ENCODE peak calls at places on chromosomes 1 and 21, in six cellular contexts. One of them, this sample, is unnamed.

GRCh38 chr1:235646463-235646862 is 3.1 kb downstream of the GNG4 start:
- DNase-seq in cardiac fibroblast: no peak
- DNase-seq in body of pancreas: no peak
- DNase-seq in heart left ventricle: no peak
- DNase-seq in astrocyte of the spinal cord: no peak
- DNase-seq in fibroblast of mammary gland: no peak
- DNase-seq in this sample: no peak

GRCh38 chr1:35316264-35316663 is 47.8 kb downstream of the ZMYM4 start:
- DNase-seq in cardiac fibroblast: no peak
- DNase-seq in body of pancreas: no peak
- DNase-seq in heart left ventricle: no peak
- DNase-seq in astrocyte of the spinal cord: no peak
- DNase-seq in fibroblast of mammary gland: no peak
- DNase-seq in this sample: peak

GRCh38 chr21:39220150-39220549 is 36.9 kb upstream of the PSMG1 start:
- DNase-seq in cardiac fibroblast: no peak
- DNase-seq in body of pancreas: no peak
- DNase-seq in heart left ventricle: no peak
- DNase-seq in astrocyte of the spinal cord: no peak
- DNase-seq in fibroblast of mammary gland: no peak
- DNase-seq in this sample: no peak

GRCh38 chr1:168317309-168317708 is 36.6 kb downstream of the TBX19 start:
- DNase-seq in cardiac fibroblast: no peak
- DNase-seq in body of pancreas: no peak
- DNase-seq in heart left ventricle: no peak
- DNase-seq in astrocyte of the spinal cord: no peak
- DNase-seq in fibroblast of mammary gland: no peak
- DNase-seq in this sample: no peak

GRCh38 chr1:178919581-178919980 is 48.7 kb upstream of the ANGPTL1 start:
- DNase-seq in cardiac fibroblast: no peak
- DNase-seq in body of pancreas: no peak
- DNase-seq in heart left ventricle: no peak
- DNase-seq in astrocyte of the spinal cord: no peak
- DNase-seq in fibroblast of mammary gland: no peak
- DNase-seq in this sample: no peak

GRCh38 chr1:45640293-45640692 is 16.4 kb upstream of the CCDC17 start:
- DNase-seq in cardiac fibroblast: no peak
- DNase-seq in body of pancreas: no peak
- DNase-seq in heart left ventricle: no peak
- DNase-seq in astrocyte of the spinal cord: no peak
- DNase-seq in fibroblast of mammary gland: no peak
- DNase-seq in this sample: peak

GRCh38 chr21:44653656-44654575 is 543 bp downstream of the KRTAP12-4 start:
- DNase-seq in cardiac fibroblast: no peak
- DNase-seq in body of pancreas: no peak
- DNase-seq in heart left ventricle: no peak
- DNase-seq in astrocyte of the spinal cord: no peak
- DNase-seq in fibroblast of mammary gland: no peak
- DNase-seq in this sample: no peak

GRCh38 chr1:69613414-69613813 is 45.7 kb downstream of the LRRC7 start:
- DNase-seq in cardiac fibroblast: no peak
- DNase-seq in body of pancreas: no peak
- DNase-seq in heart left ventricle: no peak
- DNase-seq in astrocyte of the spinal cord: no peak
- DNase-seq in fibroblast of mammary gland: no peak
- DNase-seq in this sample: no peak

GRCh38 chr1:167669209-167670139 is 39.4 kb downstream of the RCSD1 start:
- DNase-seq in cardiac fibroblast: no peak
- DNase-seq in body of pancreas: no peak
- DNase-seq in heart left ventricle: no peak
- DNase-seq in astrocyte of the spinal cord: no peak
- DNase-seq in fibroblast of mammary gland: no peak
- DNase-seq in this sample: no peak

GRCh38 chr1:231734417-231734816 is 107.8 kb downstream of the DISC1 start:
- DNase-seq in cardiac fibroblast: peak
- DNase-seq in body of pancreas: no peak
- DNase-seq in heart left ventricle: peak
- DNase-seq in astrocyte of the spinal cord: no peak
- DNase-seq in fibroblast of mammary gland: peak
- DNase-seq in this sample: peak

GRCh38 chr1:53629101-53629691 is 109.8 kb downstream of the GLIS1 start:
- DNase-seq in cardiac fibroblast: no peak
- DNase-seq in body of pancreas: no peak
- DNase-seq in heart left ventricle: no peak
- DNase-seq in astrocyte of the spinal cord: no peak
- DNase-seq in fibroblast of mammary gland: no peak
- DNase-seq in this sample: no peak

GRCh38 chr1:165443539-165444289 is 1.2 kb downstream of the RXRG start:
- DNase-seq in cardiac fibroblast: no peak
- DNase-seq in body of pancreas: no peak
- DNase-seq in heart left ventricle: peak
- DNase-seq in astrocyte of the spinal cord: no peak
- DNase-seq in fibroblast of mammary gland: no peak
- DNase-seq in this sample: no peak

GRCh38 chr1:97489834-97490233 is 431.0 kb downstream of the DPYD start:
- DNase-seq in cardiac fibroblast: peak
- DNase-seq in body of pancreas: no peak
- DNase-seq in heart left ventricle: no peak
- DNase-seq in astrocyte of the spinal cord: peak
- DNase-seq in fibroblast of mammary gland: peak
- DNase-seq in this sample: peak

GRCh38 chr1:115302390-115302961 is 35.6 kb downstream of the NGF start:
- DNase-seq in cardiac fibroblast: peak
- DNase-seq in body of pancreas: no peak
- DNase-seq in heart left ventricle: no peak
- DNase-seq in astrocyte of the spinal cord: peak
- DNase-seq in fibroblast of mammary gland: peak
- DNase-seq in this sample: peak

GRCh38 chr1:15943515-15944307 is 32.2 kb downstream of the ZBTB17 start:
- DNase-seq in cardiac fibroblast: no peak
- DNase-seq in body of pancreas: no peak
- DNase-seq in heart left ventricle: peak
- DNase-seq in astrocyte of the spinal cord: no peak
- DNase-seq in fibroblast of mammary gland: no peak
- DNase-seq in this sample: no peak

GRCh38 chr1:112444269-112444668 is 48.3 kb downstream of the CTTNBP2NL start:
- DNase-seq in cardiac fibroblast: no peak
- DNase-seq in body of pancreas: no peak
- DNase-seq in heart left ventricle: no peak
- DNase-seq in astrocyte of the spinal cord: peak
- DNase-seq in fibroblast of mammary gland: peak
- DNase-seq in this sample: no peak

DNA sequence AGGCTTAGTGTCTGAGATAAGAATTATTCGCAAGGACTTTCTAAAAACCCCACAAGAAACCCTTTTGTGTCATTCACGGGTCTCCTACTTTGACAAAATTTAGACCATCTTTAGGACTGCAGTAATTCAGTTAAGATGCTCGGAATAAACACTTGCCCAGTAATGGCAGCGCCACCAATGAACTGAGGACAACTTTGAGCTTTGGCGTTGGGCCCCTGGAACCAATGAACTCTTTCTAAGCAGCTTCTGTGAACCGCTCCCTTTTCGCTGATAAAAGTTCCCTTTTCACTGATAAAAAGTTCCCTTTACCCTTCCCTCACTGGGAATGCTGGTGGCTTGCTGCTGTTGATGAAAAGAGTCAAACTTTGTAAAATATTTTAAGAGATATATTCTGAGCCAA is 1.4 kb upstream of the MRPL55 start:
- DNase-seq in cardiac fibroblast: no peak
- DNase-seq in body of pancreas: no peak
- DNase-seq in heart left ventricle: no peak
- DNase-seq in astrocyte of the spinal cord: no peak
- DNase-seq in fibroblast of mammary gland: no peak
- DNase-seq in this sample: no peak
- H3K4me3 ChIP-seq in cardiac fibroblast: no peak
- H3K4me3 ChIP-seq in body of pancreas: no peak
- H3K4me3 ChIP-seq in heart left ventricle: no peak
- H3K4me3 ChIP-seq in astrocyte of the spinal cord: no peak
- H3K4me3 ChIP-seq in fibroblast of mammary gland: no peak
- H3K4me3 ChIP-seq in this sample: peak

GRCh38 chr1:245242989-245243388 is 88.2 kb downstream of the KIF26B start:
- DNase-seq in cardiac fibroblast: no peak
- DNase-seq in body of pancreas: no peak
- DNase-seq in heart left ventricle: no peak
- DNase-seq in astrocyte of the spinal cord: no peak
- DNase-seq in fibroblast of mammary gland: no peak
- DNase-seq in this sample: no peak

GRCh38 chr1:245247356-245247755 is 92.6 kb downstream of the KIF26B start:
- DNase-seq in cardiac fibroblast: no peak
- DNase-seq in body of pancreas: no peak
- DNase-seq in heart left ventricle: no peak
- DNase-seq in astrocyte of the spinal cord: no peak
- DNase-seq in fibroblast of mammary gland: no peak
- DNase-seq in this sample: no peak

GRCh38 chr1:245241506-245242130 is 86.8 kb downstream of the KIF26B start:
- DNase-seq in cardiac fibroblast: no peak
- DNase-seq in body of pancreas: no peak
- DNase-seq in heart left ventricle: no peak
- DNase-seq in astrocyte of the spinal cord: no peak
- DNase-seq in fibroblast of mammary gland: no peak
- DNase-seq in this sample: no peak

GRCh38 chr1:245247791-245248789 is 93.3 kb downstream of the KIF26B start:
- DNase-seq in cardiac fibroblast: no peak
- DNase-seq in body of pancreas: no peak
- DNase-seq in heart left ventricle: no peak
- DNase-seq in astrocyte of the spinal cord: no peak
- DNase-seq in fibroblast of mammary gland: no peak
- DNase-seq in this sample: no peak

DNA sequence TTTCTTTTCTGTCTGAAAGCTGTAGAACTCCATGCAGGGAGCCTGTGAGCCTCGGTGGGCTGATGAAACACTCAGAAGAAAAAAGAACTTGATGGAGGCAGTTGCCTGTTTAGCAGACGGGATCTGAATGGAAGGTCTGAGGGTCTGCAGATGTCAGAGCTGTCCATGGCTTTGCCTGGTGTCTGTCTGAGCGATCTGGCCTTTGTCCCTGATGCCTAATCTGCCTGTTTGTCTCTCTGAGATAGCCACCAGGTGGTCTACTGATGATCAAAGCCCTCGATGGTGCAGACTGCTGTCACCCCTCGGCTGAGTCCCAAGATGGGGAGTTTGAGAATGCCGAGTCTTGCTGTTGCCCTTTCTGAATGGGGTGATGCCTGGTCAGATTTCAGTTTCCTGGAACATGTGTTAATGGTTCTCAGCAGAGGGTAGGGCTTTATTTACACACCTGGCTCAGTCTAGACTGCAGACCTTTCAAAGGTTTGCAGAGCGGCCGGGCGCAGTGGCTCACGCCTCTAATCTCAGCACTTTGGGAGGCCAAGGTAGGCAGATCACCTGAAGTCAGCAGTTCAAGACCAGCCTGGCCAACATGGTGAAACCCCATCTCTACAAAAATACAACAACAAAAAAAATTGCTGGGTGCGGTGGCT is 90.4 kb downstream of the KIF26B start:
- DNase-seq in cardiac fibroblast: no peak
- DNase-seq in body of pancreas: peak
- DNase-seq in heart left ventricle: no peak
- DNase-seq in astrocyte of the spinal cord: no peak
- DNase-seq in fibroblast of mammary gland: no peak
- DNase-seq in this sample: no peak
- TF ChIP-seq CTCF in cardiac fibroblast: no peak
- TF ChIP-seq CTCF in body of pancreas: no peak
- TF ChIP-seq CTCF in heart left ventricle: no peak
- TF ChIP-seq CTCF in astrocyte of the spinal cord: no peak
- TF ChIP-seq CTCF in fibroblast of mammary gland: no peak
- TF ChIP-seq CTCF in this sample: no peak

GRCh38 chr1:21668232-21669032 is 725 bp downstream of the RAP1GAP start:
- DNase-seq in cardiac fibroblast: no peak
- DNase-seq in body of pancreas: no peak
- DNase-seq in heart left ventricle: no peak
- DNase-seq in astrocyte of the spinal cord: no peak
- DNase-seq in fibroblast of mammary gland: no peak
- DNase-seq in this sample: no peak
- H3K4me3 ChIP-seq in cardiac fibroblast: peak
- H3K4me3 ChIP-seq in body of pancreas: peak
- H3K4me3 ChIP-seq in heart left ventricle: peak
- H3K4me3 ChIP-seq in astrocyte of the spinal cord: no peak
- H3K4me3 ChIP-seq in fibroblast of mammary gland: no peak
- H3K4me3 ChIP-seq in this sample: no peak

DNA sequence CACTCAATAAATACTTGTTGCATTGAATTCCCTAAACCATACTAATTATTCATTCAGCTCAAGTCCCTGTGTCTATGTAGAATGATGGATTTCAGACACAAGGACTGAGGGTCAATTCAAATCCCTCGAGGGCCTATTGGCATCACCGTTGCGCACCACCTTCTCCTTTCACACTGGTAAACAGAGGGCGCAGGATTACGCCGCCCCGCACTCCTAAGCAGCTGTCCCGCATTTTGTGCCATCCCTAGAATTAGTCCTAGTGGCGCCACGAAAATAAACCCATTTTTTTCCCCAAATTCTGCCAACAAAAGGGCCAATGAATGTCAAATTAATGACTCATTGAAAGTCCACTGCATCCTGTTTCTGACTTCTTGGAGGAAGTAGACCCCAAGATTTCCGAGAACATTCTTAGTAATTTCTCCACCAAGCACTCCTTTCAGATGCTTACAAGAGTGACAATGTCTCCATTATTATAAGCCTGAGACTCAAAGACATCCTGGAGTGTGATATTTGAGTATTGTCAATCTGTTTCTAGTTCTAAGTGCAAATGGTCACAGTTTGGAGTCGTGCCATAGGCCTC is 53.7 kb downstream of the CD2 start:
- DNase-seq in cardiac fibroblast: no peak
- DNase-seq in body of pancreas: no peak
- DNase-seq in heart left ventricle: no peak
- DNase-seq in astrocyte of the spinal cord: no peak
- DNase-seq in fibroblast of mammary gland: no peak
- DNase-seq in this sample: no peak
- TF ChIP-seq CTCF in cardiac fibroblast: no peak
- TF ChIP-seq CTCF in body of pancreas: no peak
- TF ChIP-seq CTCF in heart left ventricle: no peak
- TF ChIP-seq CTCF in astrocyte of the spinal cord: no peak
- TF ChIP-seq CTCF in fibroblast of mammary gland: no peak
- TF ChIP-seq CTCF in this sample: no peak

DNA sequence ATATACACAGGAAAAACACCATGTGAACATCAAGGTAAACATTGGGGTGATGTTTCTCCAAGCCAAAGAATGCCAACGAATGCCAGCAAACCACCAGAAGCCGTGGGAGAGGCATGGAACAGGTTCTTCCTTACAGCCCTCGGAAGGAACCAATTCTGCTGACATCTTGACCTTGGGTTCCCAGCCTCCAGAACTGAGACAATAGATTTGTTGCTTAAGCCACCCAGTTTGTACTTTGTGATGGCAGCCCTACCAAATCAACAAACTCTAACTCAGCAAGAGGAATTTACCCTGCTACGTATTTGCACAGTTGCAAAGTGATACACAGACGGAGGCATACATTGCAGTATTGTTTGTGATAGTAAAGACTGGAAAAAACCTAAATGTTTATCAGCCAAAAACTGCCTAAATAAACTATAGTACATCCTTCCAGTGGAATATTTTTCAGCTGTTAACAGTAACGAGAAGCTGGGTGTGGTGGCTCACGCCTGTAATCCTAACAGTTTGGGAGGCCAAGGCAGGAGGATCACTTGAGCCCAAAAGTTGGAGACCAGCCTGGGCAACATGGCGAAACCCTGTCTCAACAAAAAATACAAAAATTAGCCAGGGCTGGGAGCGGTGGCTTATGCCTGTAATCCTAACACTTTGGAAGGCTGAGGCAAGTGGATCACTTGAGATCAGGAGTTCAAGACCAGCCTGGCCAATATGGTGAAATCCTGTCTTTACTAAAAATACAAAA is 12.5 kb upstream of the ZC3H12A start:
- DNase-seq in cardiac fibroblast: no peak
- DNase-seq in body of pancreas: no peak
- DNase-seq in heart left ventricle: no peak
- DNase-seq in astrocyte of the spinal cord: no peak
- DNase-seq in fibroblast of mammary gland: no peak
- DNase-seq in this sample: no peak
- H3K4me3 ChIP-seq in cardiac fibroblast: no peak
- H3K4me3 ChIP-seq in body of pancreas: no peak
- H3K4me3 ChIP-seq in heart left ventricle: no peak
- H3K4me3 ChIP-seq in astrocyte of the spinal cord: no peak
- H3K4me3 ChIP-seq in fibroblast of mammary gland: no peak
- H3K4me3 ChIP-seq in this sample: no peak